ENCODE peak calls at places on chromosomes 6 and 20, in six cellular contexts. M, W, U, G, Z and V are unnamed samples.

GRCh38 chr20:41329435-41330342 is 10.9 kb upstream of the LPIN3 start:
- DNase-seq in G (no peak), M (peak), U (peak), Z (no peak), W (peak), V (peak)

GRCh38 chr20:14832630-14833029 is 495.2 kb upstream of the FLRT3 start:
- DNase-seq in W (no peak), G (no peak), U (no peak), M (no peak), Z (no peak), V (no peak)

GRCh38 chr6:44009425-44010321 is 117.6 kb downstream of the MRPL14 start:
- DNase-seq in W (peak), M (no peak), U (no peak), G (no peak), Z (no peak), V (no peak)

GRCh38 chr6:110216140-110216539 is 35.9 kb downstream of the CDC40 start:
- DNase-seq in W (no peak), Z (no peak), G (no peak), M (no peak), U (no peak), V (no peak)

GRCh38 chr20:23293689-23294088 is 56.9 kb upstream of the NXT1 start:
- DNase-seq in U (no peak), Z (no peak), W (no peak), G (no peak), M (no peak), V (no peak)

GRCh38 chr20:33884633-33885032 is 73.5 kb downstream of the CHMP4B start:
- DNase-seq in M (no peak), W (no peak), G (no peak), Z (no peak), U (no peak), V (no peak)

GRCh38 chr6:150142304-150142656 is 564 bp upstream of the PPP1R14C start:
- DNase-seq in W (no peak), Z (no peak), U (peak), M (no peak), G (no peak), V (no peak)

GRCh38 chr6:114240800-114241199 is 102.0 kb downstream of the HS3ST5 start:
- DNase-seq in U (no peak), W (no peak), Z (no peak), M (no peak), G (no peak), V (no peak)

GRCh38 chr6:158801655-158802294 is 17.4 kb downstream of the EZR start:
- DNase-seq in Z (no peak), W (peak), G (no peak), U (no peak), M (no peak), V (no peak)

GRCh38 chr6:157227202-157228166 is 95.8 kb downstream of the TMEM242 start:
- DNase-seq in U (no peak), M (no peak), Z (no peak), W (no peak), G (no peak), V (no peak)

GRCh38 chr20:10490706-10491105 is 55.6 kb downstream of the SLX4IP start:
- DNase-seq in Z (no peak), W (no peak), M (no peak), G (no peak), U (no peak), V (no peak)

GRCh38 chr20:52747736-52748135 is 224.4 kb upstream of the TSHZ2 start:
- DNase-seq in W (no peak), Z (no peak), M (no peak), U (no peak), G (no peak), V (no peak)